ENCODE peak calls at places on chromosomes 6 and 20, in seven cellular contexts. U, Q, Z, T, G, V and C are unnamed samples.

GRCh38 chr6:21842875-21843274 is 249.3 kb downstream of the SOX4 start:
- DNase-seq in U (no peak), Q (no peak), Z (no peak), T (no peak), G (no peak), V (no peak), C (no peak)

GRCh38 chr6:77876300-77876699 is 223.5 kb downstream of the MEI4 start:
- DNase-seq in U (no peak), Q (no peak), Z (no peak), T (no peak), G (no peak), V (no peak), C (no peak)

GRCh38 chr6:11975353-11975977 is 36.6 kb upstream of the HIVEP1 start:
- DNase-seq in U (no peak), Q (no peak), Z (no peak), T (no peak), G (no peak), V (no peak), C (peak; percentile 61)

GRCh38 chr20:31746068-31746878 is 7.2 kb downstream of the TPX2 start:
- DNase-seq in U (no peak), Q (no peak), Z (no peak), T (no peak), G (no peak), V (no peak), C (no peak)

GRCh38 chr20:60331688-60332300 is 373.6 kb downstream of the CDH26 start:
- DNase-seq in U (no peak), Q (no peak), Z (no peak), T (no peak), G (no peak), V (no peak), C (no peak)

GRCh38 chr20:39767352-39767751 is 805.2 kb downstream of the DHX35 start:
- DNase-seq in U (no peak), Q (no peak), Z (no peak), T (no peak), G (no peak), V (no peak), C (no peak)

GRCh38 chr6:170366248-170366960 is 59.8 kb downstream of the FAM120B start:
- DNase-seq in U (no peak), Q (no peak), Z (no peak), T (no peak), G (no peak), V (no peak), C (no peak)

GRCh38 chr6:111772274-111772780 is 100.9 kb downstream of the FYN start:
- DNase-seq in U (no peak), Q (no peak), Z (no peak), T (no peak), G (no peak), V (no peak), C (no peak)

GRCh38 chr20:34500823-34501222 is 15.4 kb upstream of the DYNLRB1 start:
- DNase-seq in U (no peak), Q (no peak), Z (no peak), T (no peak), G (no peak), V (no peak), C (no peak)

GRCh38 chr20:34922654-34923381 is 32.8 kb downstream of the GSS start:
- DNase-seq in U (no peak), Q (peak; percentile 99), Z (no peak), T (no peak), G (no peak), V (peak; percentile 63), C (peak; percentile 21)

DNA sequence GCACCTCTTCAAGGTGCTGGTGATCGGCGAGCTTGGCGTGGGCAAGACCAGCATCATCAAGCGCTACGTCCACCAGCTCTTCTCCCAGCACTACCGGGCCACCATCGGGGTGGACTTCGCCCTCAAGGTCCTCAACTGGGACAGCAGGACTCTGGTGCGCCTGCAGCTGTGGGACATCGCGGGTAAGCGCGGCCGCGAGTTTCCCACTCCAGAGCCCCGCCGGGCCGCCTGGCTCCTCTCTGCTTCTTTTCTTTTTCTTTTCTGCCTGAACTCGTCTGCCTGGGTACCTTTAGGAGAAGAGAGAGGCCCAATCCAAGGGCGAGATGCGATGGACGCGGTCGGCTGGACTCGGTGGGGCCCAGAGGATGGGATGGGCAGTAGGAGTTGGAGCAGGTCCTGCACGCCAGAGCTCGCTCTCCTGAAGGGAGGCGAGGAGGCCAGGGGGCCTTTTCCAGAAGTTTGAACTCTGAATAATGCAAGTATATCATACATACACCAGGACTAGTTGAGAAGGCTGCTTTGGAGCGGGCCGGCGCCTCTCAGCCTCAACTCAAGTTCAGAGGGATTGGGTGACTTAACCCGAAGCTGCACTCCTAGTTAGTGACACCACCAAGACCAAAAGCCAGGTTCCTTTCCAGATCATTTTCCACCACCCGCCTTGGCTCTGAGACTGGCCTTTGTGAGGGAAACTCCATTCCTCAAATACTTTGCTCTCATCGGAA is 468 bp downstream of the RAB32 start:
- DNase-seq in U (peak; percentile 30), Q (peak; percentile 28), Z (peak; percentile 60), T (peak; percentile 90), G (no peak), V (peak; percentile 66), C (peak; percentile 60)
- H3K27ac ChIP-seq in U (peak overlapping the region; percentile 97), Q (peak overlapping the region; percentile 89), Z (peak overlapping the region; percentile 98), T (peak overlapping the region; percentile 98), G (no peak overlapping the region), V (peak overlapping the region; percentile 90), C (peak overlapping the region; percentile 94)

GRCh38 chr6:156989159-156989806 is 212.1 kb downstream of the ARID1B start:
- DNase-seq in U (no peak), Q (no peak), Z (no peak), T (no peak), G (no peak), V (no peak), C (no peak)

GRCh38 chr6:156984178-156984738 is 207.1 kb downstream of the ARID1B start:
- DNase-seq in U (no peak), Q (peak; percentile 23), Z (no peak), T (no peak), G (no peak), V (no peak), C (no peak)

GRCh38 chr6:156988276-156989158 is 211.3 kb downstream of the ARID1B start:
- DNase-seq in U (no peak), Q (no peak), Z (peak; percentile 53), T (no peak), G (no peak), V (no peak), C (no peak)

GRCh38 chr6:156982168-156982567 is 205.0 kb downstream of the ARID1B start:
- DNase-seq in U (no peak), Q (no peak), Z (no peak), T (no peak), G (no peak), V (no peak), C (no peak)

GRCh38 chr6:156985309-156985708 is 208.1 kb downstream of the ARID1B start:
- DNase-seq in U (no peak), Q (no peak), Z (no peak), T (no peak), G (no peak), V (no peak), C (no peak)
- H3K27ac ChIP-seq in U (no peak overlapping the region), Q (no peak overlapping the region), Z (no peak overlapping the region), T (no peak overlapping the region), G (no peak overlapping the region), V (no peak overlapping the region), C (no peak overlapping the region)

GRCh38 chr6:147207351-147207750 is 3.1 kb downstream of the STXBP5 start:
- DNase-seq in U (no peak), Q (no peak), Z (no peak), T (no peak), G (no peak), V (no peak), C (no peak)
- H3K27ac ChIP-seq in U (peak overlapping the region; percentile 96), Q (no peak overlapping the region), Z (peak overlapping the region; percentile 41), T (no peak overlapping the region), G (no peak overlapping the region), V (peak overlapping the region; percentile 54), C (peak overlapping the region; percentile 22)

GRCh38 chr20:55918471-55918870 is 86.8 kb downstream of the CBLN4 start:
- DNase-seq in U (no peak), Q (no peak), Z (no peak), T (no peak), G (no peak), V (no peak), C (no peak)

GRCh38 chr20:55919319-55919718 is 86.0 kb downstream of the CBLN4 start:
- DNase-seq in U (no peak), Q (no peak), Z (no peak), T (no peak), G (no peak), V (no peak), C (no peak)
- H3K27ac ChIP-seq in U (no peak overlapping the region), Q (no peak overlapping the region), Z (no peak overlapping the region), T (no peak overlapping the region), G (no peak overlapping the region), V (no peak overlapping the region), C (no peak overlapping the region)

GRCh38 chr6:52594216-52594615 is 17.4 kb upstream of the TRAM2 start:
- DNase-seq in U (no peak), Q (no peak), Z (no peak), T (no peak), G (no peak), V (no peak), C (no peak)
- H3K27ac ChIP-seq in U (peak overlapping the region; percentile 63), Q (no peak overlapping the region), Z (peak overlapping the region; percentile 56), T (no peak overlapping the region), G (no peak overlapping the region), V (peak overlapping the region; percentile 77), C (no peak overlapping the region)

GRCh38 chr6:53730767-53731166 is 64.0 kb upstream of the LRRC1 start:
- DNase-seq in U (no peak), Q (no peak), Z (no peak), T (no peak), G (no peak), V (no peak), C (no peak)
- H3K27ac ChIP-seq in U (no peak overlapping the region), Q (no peak overlapping the region), Z (no peak overlapping the region), T (no peak overlapping the region), G (no peak overlapping the region), V (no peak overlapping the region), C (no peak overlapping the region)

GRCh38 chr6:140485740-140486467 is 1111.5 kb upstream of the CITED2 start:
- DNase-seq in U (no peak), Q (peak; percentile 71), Z (no peak), T (no peak), G (no peak), V (no peak), C (peak; percentile 56)
- H3K27ac ChIP-seq in U (no peak overlapping the region), Q (no peak overlapping the region), Z (no peak overlapping the region), T (no peak overlapping the region), G (no peak overlapping the region), V (peak overlapping the region; percentile 8), C (no peak overlapping the region)